ENCODE peak calls at places on chromosome 11, in seven cellular contexts. One of them, this sample, is unnamed.

GRCh38 chr11:27064086-27064485 is 23.5 kb downstream of the BBOX1 start:
- DNase-seq in stomach: no peak
- DNase-seq in IMR-90: no peak
- DNase-seq in H54: no peak
- DNase-seq in A549: no peak
- DNase-seq in GM12878: no peak
- DNase-seq in HCT116: no peak
- DNase-seq in this sample: no peak

GRCh38 chr11:3195251-3196160 is 23.1 kb downstream of the MRGPRG start:
- DNase-seq in IMR-90: peak; percentile 14
- DNase-seq in stomach: no peak
- DNase-seq in HCT116: peak; percentile 6
- DNase-seq in GM12878: no peak
- DNase-seq in A549: no peak
- DNase-seq in H54: no peak
- DNase-seq in this sample: no peak

GRCh38 chr11:127071606-127072005 is 71.0 kb upstream of the KIRREL3 start:
- DNase-seq in A549: no peak
- DNase-seq in HCT116: no peak
- DNase-seq in H54: no peak
- DNase-seq in IMR-90: no peak
- DNase-seq in stomach: no peak
- DNase-seq in GM12878: no peak
- DNase-seq in this sample: no peak

GRCh38 chr11:116882386-116882785 is 45.0 kb upstream of the APOA1 start:
- DNase-seq in HCT116: peak; percentile 13
- DNase-seq in H54: no peak
- DNase-seq in IMR-90: peak; percentile 93
- DNase-seq in stomach: no peak
- DNase-seq in A549: no peak
- DNase-seq in GM12878: no peak
- DNase-seq in this sample: no peak

GRCh38 chr11:35099278-35100018 is 39.5 kb upstream of the CD44 start:
- DNase-seq in H54: no peak
- DNase-seq in stomach: no peak
- DNase-seq in IMR-90: peak; percentile 69
- DNase-seq in A549: no peak
- DNase-seq in HCT116: no peak
- DNase-seq in GM12878: no peak
- DNase-seq in this sample: no peak

GRCh38 chr11:29025001-29025400 is 916.8 kb downstream of the METTL15 start:
- DNase-seq in H54: no peak
- DNase-seq in A549: no peak
- DNase-seq in GM12878: no peak
- DNase-seq in stomach: no peak
- DNase-seq in IMR-90: peak; percentile 47
- DNase-seq in HCT116: no peak
- DNase-seq in this sample: no peak

GRCh38 chr11:107123022-107123421 is 104.7 kb upstream of the GUCY1A2 start:
- DNase-seq in HCT116: no peak
- DNase-seq in stomach: no peak
- DNase-seq in A549: no peak
- DNase-seq in GM12878: no peak
- DNase-seq in H54: no peak
- DNase-seq in IMR-90: no peak
- DNase-seq in this sample: no peak

GRCh38 chr11:93480756-93481155 is 62.4 kb downstream of the SMCO4 start:
- DNase-seq in A549: no peak
- DNase-seq in stomach: no peak
- DNase-seq in HCT116: no peak
- DNase-seq in GM12878: no peak
- DNase-seq in IMR-90: no peak
- DNase-seq in H54: no peak
- DNase-seq in this sample: no peak

GRCh38 chr11:29310706-29311342 is 706.0 kb downstream of the KCNA4 start:
- DNase-seq in A549: no peak
- DNase-seq in IMR-90: peak; percentile 49
- DNase-seq in H54: no peak
- DNase-seq in stomach: no peak
- DNase-seq in HCT116: no peak
- DNase-seq in GM12878: no peak
- DNase-seq in this sample: no peak

GRCh38 chr11:119067371-119068222 is at the start of gene VPS11:
- DNase-seq in stomach: peak; percentile 99
- DNase-seq in IMR-90: peak; percentile 96
- DNase-seq in A549: peak; percentile 94
- DNase-seq in GM12878: peak; percentile 78
- DNase-seq in HCT116: peak; percentile 86
- DNase-seq in H54: peak; percentile 88
- DNase-seq in this sample: peak; percentile 98

GRCh38 chr11:114219559-114220349 is 76.4 kb upstream of the NNMT start:
- DNase-seq in IMR-90: peak; percentile 11
- DNase-seq in GM12878: no peak
- DNase-seq in stomach: no peak
- DNase-seq in H54: no peak
- DNase-seq in A549: no peak
- DNase-seq in HCT116: no peak
- DNase-seq in this sample: peak; percentile 38

GRCh38 chr11:118437736-118438125 is 1.4 kb downstream of the KMT2A start:
- DNase-seq in IMR-90: peak; percentile 13
- DNase-seq in A549: no peak
- DNase-seq in stomach: no peak
- DNase-seq in H54: no peak
- DNase-seq in HCT116: no peak
- DNase-seq in GM12878: no peak
- DNase-seq in this sample: peak; percentile 73

GRCh38 chr11:74020537-74020936 is 11.7 kb upstream of the UCP3 start:
- DNase-seq in IMR-90: no peak
- DNase-seq in H54: no peak
- DNase-seq in A549: no peak
- DNase-seq in HCT116: no peak
- DNase-seq in stomach: no peak
- DNase-seq in GM12878: peak; percentile 60
- DNase-seq in this sample: no peak

GRCh38 chr11:69638941-69639681 is 1.8 kb upstream of the CCND1 start:
- DNase-seq in H54: peak; percentile 94
- DNase-seq in HCT116: peak; percentile 95
- DNase-seq in A549: peak; percentile 81
- DNase-seq in IMR-90: peak; percentile 97
- DNase-seq in GM12878: no peak
- DNase-seq in stomach: peak; percentile 91
- DNase-seq in this sample: peak; percentile 32

GRCh38 chr11:66340596-66341501 is 4.1 kb downstream of the BRMS1 start:
- DNase-seq in H54: no peak
- DNase-seq in HCT116: no peak
- DNase-seq in GM12878: no peak
- DNase-seq in stomach: no peak
- DNase-seq in A549: no peak
- DNase-seq in IMR-90: no peak
- DNase-seq in this sample: no peak

DNA sequence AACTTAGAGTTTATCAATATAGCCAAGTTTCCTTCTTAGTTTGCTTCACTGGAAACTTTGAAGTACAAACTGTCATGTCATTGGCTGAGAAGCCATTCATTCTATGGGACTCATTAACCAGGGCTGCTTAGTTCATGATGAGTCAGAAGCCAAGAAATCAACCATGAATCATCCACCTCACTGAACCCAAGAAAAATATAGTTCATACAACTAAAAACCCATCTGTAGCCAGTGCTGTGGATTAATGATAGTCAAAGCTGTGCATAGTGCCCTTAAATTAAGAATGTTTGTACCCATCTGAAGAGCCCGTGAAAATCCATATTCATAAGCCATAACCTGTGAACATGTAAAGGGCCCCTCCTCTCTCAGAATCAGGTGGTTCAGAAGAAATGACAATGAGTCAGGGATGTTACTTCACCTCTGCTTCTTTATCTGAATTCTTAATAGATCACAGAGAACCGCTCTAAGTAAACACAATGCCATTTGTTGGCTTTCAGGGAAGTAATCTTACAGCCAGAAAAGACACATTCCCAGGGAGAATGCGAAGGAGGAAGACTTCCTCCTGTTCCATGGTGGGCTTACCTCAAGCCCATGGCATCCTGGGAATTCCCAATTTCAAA is 25.4 kb downstream of the MMP20 start:
- DNase-seq in GM12878: no peak
- DNase-seq in HCT116: peak; percentile 97
- DNase-seq in IMR-90: peak; percentile 95
- DNase-seq in H54: peak; percentile 5
- DNase-seq in stomach: no peak
- DNase-seq in A549: peak; percentile 62
- DNase-seq in this sample: no peak
- TF ChIP-seq POLR2A in GM12878: no peak
- TF ChIP-seq POLR2A in HCT116: no peak
- TF ChIP-seq POLR2A in IMR-90: no peak
- TF ChIP-seq POLR2A in H54: no peak
- TF ChIP-seq POLR2A in stomach: no peak
- TF ChIP-seq POLR2A in A549: no peak
- TF ChIP-seq POLR2A in this sample: no peak

GRCh38 chr11:18395735-18396504 is 1.6 kb downstream of the LDHA start:
- DNase-seq in stomach: peak; percentile 99
- DNase-seq in HCT116: peak; percentile 97
- DNase-seq in H54: peak; percentile 84
- DNase-seq in GM12878: peak; percentile 86
- DNase-seq in A549: peak; percentile 98
- DNase-seq in IMR-90: peak; percentile 99
- DNase-seq in this sample: peak; percentile 99
- TF ChIP-seq POLR2A in stomach: no peak
- TF ChIP-seq POLR2A in HCT116: peak; percentile 50
- TF ChIP-seq POLR2A in H54: peak; percentile 54
- TF ChIP-seq POLR2A in GM12878: peak; percentile 83
- TF ChIP-seq POLR2A in A549: peak; percentile 44
- TF ChIP-seq POLR2A in IMR-90: peak; percentile 72
- TF ChIP-seq POLR2A in this sample: peak; percentile 88

DNA sequence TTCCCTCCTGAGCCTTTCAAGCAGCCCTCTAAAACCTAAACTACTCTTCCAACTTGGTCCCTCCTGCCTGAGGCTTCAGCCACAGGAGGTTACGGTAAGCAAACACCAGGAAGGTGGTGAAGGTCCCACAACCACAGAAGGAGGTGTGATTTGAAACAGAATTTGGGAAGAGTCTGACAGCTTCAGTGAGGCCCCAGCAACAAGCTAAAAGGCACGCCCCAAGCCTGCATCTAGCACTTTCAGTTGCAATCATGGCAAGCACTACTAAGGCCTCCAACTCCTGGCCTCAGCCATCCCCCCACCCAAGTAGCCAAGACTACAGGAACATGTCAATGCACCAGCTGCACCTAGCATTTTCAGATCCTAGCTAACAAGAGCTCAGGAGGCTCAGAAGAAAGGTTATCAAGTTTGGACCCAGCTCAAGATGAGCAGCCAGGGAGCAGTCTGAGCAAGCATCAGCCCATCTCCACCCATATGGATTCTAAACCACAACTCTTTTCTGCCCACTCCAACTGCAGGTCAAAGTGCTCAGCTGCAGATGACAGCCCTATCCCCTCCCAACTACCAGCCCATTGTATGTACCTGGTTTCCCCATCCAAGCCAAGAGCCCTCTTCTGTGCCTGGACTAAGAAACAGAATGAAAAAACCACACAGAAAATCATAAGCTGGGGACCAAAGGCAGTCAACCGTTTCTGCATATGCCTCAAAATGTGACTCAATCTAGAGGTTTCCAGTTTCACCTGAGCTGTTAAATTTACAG is 10.4 kb upstream of the AHNAK start:
- DNase-seq in IMR-90: peak; percentile 11
- DNase-seq in H54: no peak
- DNase-seq in A549: no peak
- DNase-seq in GM12878: peak; percentile 81
- DNase-seq in HCT116: no peak
- DNase-seq in stomach: no peak
- DNase-seq in this sample: no peak
- TF ChIP-seq POLR2A in IMR-90: no peak
- TF ChIP-seq POLR2A in H54: no peak
- TF ChIP-seq POLR2A in A549: no peak
- TF ChIP-seq POLR2A in GM12878: no peak
- TF ChIP-seq POLR2A in HCT116: no peak
- TF ChIP-seq POLR2A in stomach: no peak
- TF ChIP-seq POLR2A in this sample: no peak

GRCh38 chr11:792873-793272 is 3.0 kb upstream of the CEND1 start:
- DNase-seq in stomach: no peak
- DNase-seq in HCT116: no peak
- DNase-seq in GM12878: no peak
- DNase-seq in H54: no peak
- DNase-seq in IMR-90: no peak
- DNase-seq in A549: no peak
- DNase-seq in this sample: no peak
- TF ChIP-seq POLR2A in stomach: no peak
- TF ChIP-seq POLR2A in HCT116: no peak
- TF ChIP-seq POLR2A in GM12878: no peak
- TF ChIP-seq POLR2A in H54: no peak
- TF ChIP-seq POLR2A in IMR-90: no peak
- TF ChIP-seq POLR2A in A549: no peak
- TF ChIP-seq POLR2A in this sample: no peak

This sample was measured in erythroblast.